ENCODE peak calls at places on chromosome 1, in four cellular contexts. W is prostate gland, J is GM23338, G is pancreas. O is an unnamed sample.

GRCh38 chr1:67583462-67583950 is 101.5 kb upstream of the GADD45A start:
- DNase-seq in W (no peak), J (no peak), G (no peak), O (no peak)

GRCh38 chr1:167601442-167602380 is 28.3 kb upstream of the RCSD1 start:
- DNase-seq in W (no peak), J (no peak), G (peak; percentile 33), O (peak; percentile 4)

GRCh38 chr1:59244891-59245290 is 52.0 kb upstream of the FGGY start:
- DNase-seq in W (no peak), J (no peak), G (no peak), O (no peak)

GRCh38 chr1:97739596-97740103 is 181.2 kb downstream of the DPYD start:
- DNase-seq in W (no peak), J (no peak), G (no peak), O (peak; percentile 24)

GRCh38 chr1:154463512-154463990 is 38.5 kb upstream of the TDRD10 start:
- DNase-seq in W (no peak), J (no peak), G (no peak), O (peak; percentile 56)

GRCh38 chr1:245156736-245157505 is 2.1 kb downstream of the KIF26B start:
- DNase-seq in W (no peak), J (peak; percentile 58), G (no peak), O (peak; percentile 57)

GRCh38 chr1:38283736-38284470 is 237.3 kb upstream of the POU3F1 start:
- DNase-seq in W (no peak), J (no peak), G (no peak), O (no peak)

GRCh38 chr1:198493324-198493723 is 47.2 kb downstream of the ATP6V1G3 start:
- DNase-seq in W (no peak), J (no peak), G (no peak), O (no peak)

GRCh38 chr1:202798260-202798659 is 10.0 kb downstream of the KDM5B start:
- DNase-seq in W (no peak), J (no peak), G (no peak), O (no peak)

GRCh38 chr1:40153073-40153770 is 8.0 kb upstream of the RLF start:
- DNase-seq in W (peak; percentile 28), J (peak; percentile 73), G (no peak), O (peak; percentile 70)
- H3K4me3 ChIP-seq in W (no peak overlapping the region), J (no peak overlapping the region), G (no peak overlapping the region), O (no peak overlapping the region)

DNA sequence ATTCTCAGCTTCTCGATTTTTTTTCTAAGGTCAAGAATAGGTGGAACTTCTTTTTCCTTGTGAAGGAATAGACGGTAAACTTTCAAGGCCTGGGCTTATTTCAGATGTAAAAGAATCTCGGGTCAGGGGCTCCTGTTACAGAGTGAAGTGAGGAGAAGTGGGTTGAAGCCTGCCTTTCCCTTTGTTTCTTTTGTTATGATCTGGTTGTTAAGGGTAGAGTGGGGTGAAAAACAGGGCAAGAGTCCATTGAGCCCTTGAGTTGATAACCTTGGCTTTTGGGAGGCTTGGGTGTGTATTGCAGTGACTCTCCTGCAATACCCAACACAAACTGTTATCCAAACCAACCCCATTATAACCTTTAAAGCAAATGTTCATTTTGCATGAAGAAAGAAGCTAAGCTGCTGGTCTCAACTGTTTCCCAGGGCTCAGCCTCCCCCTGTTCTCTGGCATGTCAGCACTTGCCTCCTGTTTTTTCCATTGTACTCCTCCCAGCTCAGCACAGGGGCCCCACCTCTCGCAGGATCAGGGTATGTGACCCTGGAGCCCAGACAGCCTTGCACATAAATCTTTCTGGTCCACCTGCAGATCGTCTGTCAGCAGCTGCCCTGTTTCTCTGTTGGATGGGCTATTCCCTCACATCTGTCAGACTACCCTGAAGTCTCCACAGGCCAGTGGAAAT is 102.4 kb downstream of the CACHD1 start:
- DNase-seq in W (no peak), J (peak; percentile 73), G (no peak), O (no peak)
- TF ChIP-seq CTCF in W (no peak), J (no peak), G (no peak), O (no peak)

GRCh38 chr1:204149107-204149506 is 2.7 kb downstream of the ETNK2 start:
- DNase-seq in W (peak; percentile 46), J (no peak), G (no peak), O (no peak)
- H3K4me3 ChIP-seq in W (no peak overlapping the region), J (no peak overlapping the region), G (no peak overlapping the region), O (no peak overlapping the region)

GRCh38 chr1:201793306-201793925 is 35.5 kb upstream of the IPO9 start:
- DNase-seq in W (no peak), J (no peak), G (no peak), O (no peak)
- TF ChIP-seq CTCF in W (no peak), J (no peak), G (no peak), O (no peak)

DNA sequence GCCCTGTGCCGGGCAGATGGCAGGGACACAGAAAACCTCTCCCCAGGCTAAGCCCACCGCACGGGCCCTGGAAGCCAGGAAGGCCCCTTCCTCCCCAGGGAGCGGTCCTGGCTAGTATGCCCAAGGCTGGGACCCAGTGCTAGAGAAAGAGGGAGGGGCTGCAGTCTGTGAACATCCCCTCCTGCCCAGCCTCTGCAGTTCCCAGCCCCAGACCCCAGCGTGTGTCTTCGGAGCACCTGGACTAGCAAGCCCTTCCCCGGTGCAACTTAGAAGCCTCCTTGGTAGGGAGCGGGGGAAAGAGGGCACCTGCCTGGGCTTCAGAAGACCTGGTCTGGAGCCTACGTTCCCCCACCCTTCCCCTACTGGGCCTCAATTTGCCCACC is 2.1 kb downstream of the PLEKHG5 start:
- DNase-seq in W (no peak), J (no peak), G (no peak), O (no peak)
- H3K4me3 ChIP-seq in W (no peak overlapping the region), J (peak overlapping the region; percentile 94), G (no peak overlapping the region), O (peak overlapping the region; percentile 89)

GRCh38 chr1:48216941-48217340 is 5.6 kb upstream of the SLC5A9 start:
- DNase-seq in W (no peak), J (no peak), G (no peak), O (no peak)
- TF ChIP-seq CTCF in W (no peak), J (peak; percentile 45), G (no peak), O (no peak)

GRCh38 chr1:3530086-3530930 is 75.8 kb downstream of the ARHGEF16 start:
- DNase-seq in W (peak; percentile 27), J (peak; percentile 68), G (peak; percentile 32), O (no peak)
- H3K4me3 ChIP-seq in W (peak overlapping the region; percentile 64), J (peak overlapping the region; percentile 62), G (peak overlapping the region; percentile 75), O (peak overlapping the region; percentile 36)